ENCODE peak calls at places on chromosomes 4 and X, in six cellular contexts. C is HCT116, B is PC-9, H is GM12878, U is A549, G is K562. F is an unnamed sample.

GRCh38 chr4:152065545-152065944 is 304.7 kb upstream of the GATB start:
- DNase-seq in B (no peak), U (no peak), H (no peak), G (no peak), C (no peak), F (no peak)

GRCh38 chrX:43968347-43968746 is 4.8 kb downstream of the NDP start:
- DNase-seq in H (no peak), G (no peak), U (no peak), B (no peak), C (no peak), F (no peak)

GRCh38 chr4:185878633-185879032 is 66.6 kb upstream of the SORBS2 start:
- DNase-seq in G (no peak), H (no peak), C (no peak), U (no peak), B (no peak), F (no peak)

GRCh38 chrX:1610166-1610565 is 4.7 kb upstream of the ASMT start:
- DNase-seq in H (no peak), G (no peak), B (no peak), C (no peak), U (no peak), F (no peak)

GRCh38 chr4:147122697-147123472 is 177.2 kb upstream of the TTC29 start:
- DNase-seq in C (no peak), B (no peak), U (no peak), H (no peak), G (no peak), F (no peak)

GRCh38 chr4:106314960-106315359 is 1.0 kb downstream of the TBCK start:
- DNase-seq in B (no peak), G (no peak), H (no peak), U (no peak), C (no peak), F (no peak)

GRCh38 chrX:110684653-110685052 is 111.0 kb downstream of the CHRDL1 start:
- DNase-seq in G (no peak), C (no peak), B (no peak), U (no peak), H (no peak), F (no peak)

GRCh38 chr4:125826801-125827200 is 512.0 kb downstream of the FAT4 start:
- DNase-seq in U (no peak), B (no peak), G (no peak), C (no peak), H (no peak), F (no peak)

GRCh38 chr4:108693211-108693610 is 42.8 kb downstream of the OSTC start:
- DNase-seq in U (no peak), C (no peak), G (no peak), B (no peak), H (no peak), F (no peak)

GRCh38 chrX:105150557-105150956 is 69.9 kb downstream of the TEX13A start:
- DNase-seq in G (no peak), U (no peak), B (peak; percentile 72), C (no peak), H (no peak), F (no peak)

GRCh38 chr4:155906554-155907247 is 3.2 kb downstream of the TDO2 start:
- DNase-seq in B (no peak), H (no peak), C (no peak), G (no peak), U (peak; percentile 16), F (peak; percentile 71)

GRCh38 chrX:46184749-46185148 is 360.5 kb downstream of the ZNF674 start:
- DNase-seq in H (no peak), C (peak; percentile 46), B (no peak), U (no peak), G (no peak), F (no peak)

GRCh38 chr4:177108708-177109107 is 201.0 kb upstream of the NEIL3 start:
- DNase-seq in B (no peak), C (no peak), G (no peak), U (peak; percentile 4), H (no peak), F (no peak)

GRCh38 chr4:67080158-67080557 is 465.1 kb downstream of the CENPC start:
- DNase-seq in H (no peak), G (no peak), U (no peak), C (no peak), B (no peak), F (no peak)

GRCh38 chr4:44670466-44671199 is 7.6 kb upstream of the GUF1 start:
- DNase-seq in G (no peak), C (no peak), U (no peak), B (no peak), H (no peak), F (peak; percentile 20)

GRCh38 chrX:56800801-56801200 is 71.8 kb downstream of the NBDY start:
- DNase-seq in U (no peak), G (no peak), B (no peak), C (no peak), H (no peak), F (no peak)

GRCh38 chrX:128518508-128518907 is 466.3 kb upstream of the ACTRT1 start:
- DNase-seq in H (no peak), G (no peak), C (no peak), B (no peak), U (peak; percentile 15), F (peak; percentile 7)

GRCh38 chrX:109830704-109831206 is 97.7 kb upstream of the ACSL4 start:
- DNase-seq in G (no peak), H (no peak), U (peak; percentile 65), B (peak; percentile 75), C (no peak), F (peak; percentile 28)

GRCh38 chrX:15043538-15043937 is 170.3 kb downstream of the MOSPD2 start:
- DNase-seq in C (no peak), H (peak; percentile 5), U (no peak), G (no peak), B (no peak), F (no peak)

GRCh38 chr4:142095886-142096605 is 459.7 kb downstream of the IL15 start:
- DNase-seq in U (peak; percentile 86), H (no peak), G (no peak), B (peak; percentile 85), C (peak; percentile 90), F (no peak)

GRCh38 chr4:173448919-173449641 is 50.2 kb upstream of the SCRG1 start:
- DNase-seq in U (no peak), C (no peak), H (no peak), B (no peak), G (peak; percentile 9), F (no peak)

GRCh38 chr4:15569746-15570145 is 85.4 kb downstream of the FBXL5 start:
- DNase-seq in G (no peak), C (no peak), B (no peak), U (no peak), H (no peak), F (no peak)

GRCh38 chr4:101527186-101527585 is 179.9 kb upstream of the PPP3CA start:
- DNase-seq in C (no peak), H (peak; percentile 45), B (no peak), G (no peak), U (no peak), F (no peak)
- H3K4me2 ChIP-seq in C (no peak overlapping the region), H (no peak overlapping the region), B (no peak overlapping the region), G (no peak overlapping the region), U (no peak overlapping the region), F (no peak overlapping the region)

GRCh38 chrX:71652405-71652804 is 14.9 kb upstream of the LOC101059915 start:
- DNase-seq in U (peak; percentile 61), B (no peak), C (peak; percentile 23), H (no peak), G (peak; percentile 41), F (peak; percentile 64)

GRCh38 chrX:71653344-71653743 is 14.0 kb upstream of the LOC101059915 start:
- DNase-seq in G (no peak), H (no peak), U (no peak), C (no peak), B (no peak), F (no peak)

GRCh38 chrX:71650333-71650969 is 16.9 kb upstream of the LOC101059915 start:
- DNase-seq in U (peak; percentile 17), G (no peak), B (no peak), C (no peak), H (no peak), F (no peak)
- TF ChIP-seq CTCF in U (no peak), G (peak; percentile 50), B (no peak), C (no peak), H (peak; percentile 54), F (peak; percentile 17)

DNA sequence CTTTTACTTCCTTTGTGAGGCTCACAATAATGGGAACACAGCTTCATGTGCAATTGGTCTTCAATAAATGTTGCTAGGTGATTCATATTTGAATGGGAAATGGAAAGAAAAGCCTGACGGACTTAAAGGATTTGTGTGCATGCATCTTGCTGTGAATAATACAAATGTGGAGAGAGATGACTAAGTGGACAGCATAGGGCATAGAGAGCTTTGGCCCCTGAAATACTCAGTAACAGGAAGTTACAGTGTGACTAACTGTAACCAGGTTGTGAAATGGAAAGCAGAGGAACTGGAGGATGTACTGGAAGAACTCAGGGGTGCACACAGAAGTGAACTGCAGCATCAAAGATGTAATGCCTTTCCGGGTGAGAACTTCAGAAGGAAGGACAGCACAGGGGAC is 206.7 kb downstream of the MGST2 start:
- DNase-seq in B (peak; percentile 83), U (peak; percentile 62), C (no peak), H (no peak), G (no peak), F (peak; percentile 37)
- H3K4me2 ChIP-seq in B (peak overlapping the region; percentile 11), U (peak overlapping the region; percentile 67), C (no peak overlapping the region), H (no peak overlapping the region), G (no peak overlapping the region), F (no peak overlapping the region)

GRCh38 chr4:127523369-127523768 is 109.4 kb upstream of the INTU start:
- DNase-seq in G (peak; percentile 7), U (no peak), B (no peak), H (no peak), C (no peak), F (no peak)

GRCh38 chr4:127521463-127521862 is 111.3 kb upstream of the INTU start:
- DNase-seq in G (no peak), B (no peak), H (no peak), U (no peak), C (no peak), F (no peak)

GRCh38 chr4:127528302-127528701 is 104.5 kb upstream of the INTU start:
- DNase-seq in C (no peak), U (no peak), B (no peak), H (no peak), G (no peak), F (no peak)

DNA sequence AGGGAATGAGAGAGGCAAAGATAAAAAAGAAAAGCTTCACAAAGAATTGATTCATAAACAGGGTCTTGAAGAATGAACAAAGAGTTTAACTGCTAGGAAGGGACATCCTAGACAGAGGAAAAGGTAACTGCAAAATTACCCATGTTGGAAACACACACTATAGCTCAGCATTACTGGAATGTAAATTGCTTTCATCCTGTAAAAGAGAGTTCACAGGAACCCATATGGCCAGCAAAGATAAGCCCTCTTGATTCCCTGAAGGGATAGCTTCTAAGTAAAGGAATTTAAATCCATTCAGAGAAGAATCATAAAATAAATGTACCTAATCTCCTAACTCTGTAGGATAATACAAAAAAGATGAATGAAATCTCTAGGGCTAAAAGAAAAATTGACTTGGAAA is 107.2 kb upstream of the INTU start:
- DNase-seq in G (peak; percentile 43), H (no peak), C (no peak), B (no peak), U (no peak), F (no peak)
- TF ChIP-seq CTCF in G (no peak), H (no peak), C (no peak), B (no peak), U (no peak), F (no peak)

GRCh38 chr4:6944311-6945051 is 34.9 kb downstream of the TBC1D14 start:
- DNase-seq in U (no peak), B (no peak), H (no peak), C (no peak), G (no peak), F (no peak)
- H3K4me2 ChIP-seq in U (peak overlapping the region; percentile 75), B (no peak overlapping the region), H (no peak overlapping the region), C (no peak overlapping the region), G (no peak overlapping the region), F (no peak overlapping the region)

GRCh38 chr4:139227729-139228404 is 50.8 kb upstream of the ELF2 start:
- DNase-seq in G (peak; percentile 42), U (peak; percentile 7), C (peak; percentile 12), H (no peak), B (no peak), F (no peak)
- TF ChIP-seq CTCF in G (peak; percentile 75), U (no peak), C (peak; percentile 48), H (peak; percentile 50), B (no peak), F (no peak)

F was measured in hepatocyte.